ENCODE peak calls at places on chromosomes 13 and 19, in four cellular contexts. X, H, D and A are unnamed samples.

GRCh38 chr13:101917833-101918755 is 465.6 kb downstream of the ITGBL1 start:
- DNase-seq in H (no peak), X (no peak), D (no peak), A (no peak)

GRCh38 chr19:43782689-43783231 is 2.0 kb upstream of the KCNN4 start:
- DNase-seq in X (no peak), D (no peak), H (no peak), A (no peak)

GRCh38 chr13:68026077-68026476 is 795.9 kb upstream of the PCDH9 start:
- DNase-seq in X (no peak), D (no peak), H (no peak), A (no peak)

GRCh38 chr13:76846363-76846762 is 39.8 kb downstream of the KCTD12 start:
- DNase-seq in H (no peak), D (no peak), X (no peak), A (no peak)

GRCh38 chr13:52695856-52696255 is 43.2 kb downstream of the SUGT1 start:
- DNase-seq in H (peak), D (no peak), X (no peak), A (no peak)

GRCh38 chr13:75263741-75264407 is 218.1 kb downstream of the TBC1D4 start:
- DNase-seq in D (no peak), H (no peak), X (no peak), A (no peak)

GRCh38 chr19:57816652-57817051 is 1.9 kb upstream of the ZNF552 start:
- DNase-seq in X (no peak), D (no peak), H (no peak), A (no peak)

GRCh38 chr13:76885203-76886004 is 801 bp downstream of the KCTD12 start:
- DNase-seq in X (peak), H (peak), D (peak), A (peak)

GRCh38 chr19:45967246-45967645 is 6.4 kb downstream of the NOVA2 start:
- DNase-seq in X (no peak), D (no peak), H (no peak), A (no peak)

DNA sequence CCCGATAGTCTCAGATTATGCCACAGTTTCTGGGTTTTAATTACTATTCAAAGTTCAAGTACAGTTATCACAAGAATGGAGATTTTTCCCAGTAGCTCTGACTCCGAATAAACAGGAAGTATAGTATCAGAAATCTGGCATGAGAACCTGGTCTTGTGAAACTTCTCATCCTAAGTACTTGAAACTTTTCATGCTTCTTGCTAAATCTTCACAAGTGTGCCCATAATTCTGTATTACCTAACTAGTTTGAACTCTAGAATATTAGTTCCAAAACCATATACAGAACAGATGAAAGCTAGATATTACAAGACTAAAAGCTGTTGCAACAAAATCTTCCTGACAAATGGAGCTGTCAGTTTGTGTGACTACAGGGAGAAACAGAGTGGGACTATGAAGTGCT is 70.5 kb upstream of the CSNK1A1L start:
- DNase-seq in H (peak), D (no peak), X (no peak), A (no peak)
- H3K4me3 ChIP-seq in H (no peak), D (no peak), X (no peak), A (no peak)

DNA sequence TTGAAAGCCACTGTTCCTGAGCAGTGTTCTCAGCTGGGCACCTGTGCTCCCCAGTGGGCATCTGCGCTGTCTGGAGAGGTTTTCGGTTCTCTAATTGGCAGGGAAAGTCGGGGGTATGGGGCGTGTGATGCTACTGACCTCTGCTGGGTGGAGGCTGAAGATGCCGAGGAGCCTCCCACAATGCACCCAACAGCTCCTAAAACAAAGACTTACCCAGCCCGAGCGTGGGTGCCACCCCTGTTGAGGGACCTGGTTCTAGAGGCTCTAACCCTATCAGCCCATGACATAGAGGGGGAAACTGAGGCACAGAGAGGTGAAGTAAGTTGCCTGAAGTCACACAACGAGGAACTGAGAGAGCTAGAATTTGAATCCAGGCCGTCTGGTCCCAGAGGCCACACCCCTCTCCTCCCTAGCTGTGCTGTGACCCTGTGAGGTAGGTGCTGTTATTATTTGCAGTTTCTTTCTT is 2.3 kb downstream of the SPACA4 start:
- DNase-seq in D (no peak), H (peak), X (no peak), A (peak)
- TF ChIP-seq CTCF in D (peak), H (peak), X (peak), A (peak)

GRCh38 chr19:3734310-3734600 is 26.1 kb downstream of the TJP3 start:
- DNase-seq in H (no peak), D (no peak), X (no peak), A (no peak)

GRCh38 chr19:3730457-3730958 is 22.3 kb downstream of the TJP3 start:
- DNase-seq in D (no peak), X (no peak), H (no peak), A (no peak)

GRCh38 chr19:3733549-3734309 is 25.5 kb downstream of the TJP3 start:
- DNase-seq in H (no peak), D (no peak), X (no peak), A (no peak)

GRCh38 chr19:3736106-3736724 is 25.3 kb downstream of the APBA3 start:
- DNase-seq in H (no peak), D (no peak), X (no peak), A (no peak)

DNA sequence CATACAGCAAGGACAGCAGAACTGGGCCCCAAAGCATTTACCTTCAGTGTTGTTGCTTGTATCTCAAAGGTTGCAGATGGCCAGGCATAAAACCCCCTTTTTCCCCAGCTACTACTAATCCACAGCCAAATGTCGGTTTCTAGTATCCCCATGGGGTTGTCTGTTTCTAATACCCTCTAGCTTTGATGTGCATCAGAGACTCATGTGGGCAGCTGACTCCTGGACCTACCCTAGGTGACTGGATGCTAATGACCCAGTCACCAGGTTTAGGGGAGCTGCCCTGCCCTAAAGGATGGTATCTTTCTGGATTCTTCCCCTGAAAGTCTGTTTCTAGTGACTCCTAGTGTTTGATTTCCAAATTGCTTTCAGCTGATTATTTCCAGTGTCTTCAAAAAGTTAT is 23.9 kb downstream of the TJP3 start:
- DNase-seq in H (no peak), D (no peak), X (no peak), A (no peak)
- H3K27ac ChIP-seq in H (no peak), D (no peak), X (no peak), A (no peak)

GRCh38 chr13:113838711-113839201 is 25.1 kb downstream of the GAS6 start:
- DNase-seq in D (no peak), X (no peak), H (no peak), A (no peak)
- H3K4me3 ChIP-seq in D (no peak), X (no peak), H (peak), A (no peak)

GRCh38 chr19:15432629-15433518 is 14.1 kb upstream of the AKAP8L start:
- DNase-seq in D (peak), X (peak), H (peak), A (peak)
- TF ChIP-seq CTCF in D (no peak), X (no peak), H (no peak), A (no peak)

GRCh38 chr13:39455534-39456175 is 147.3 kb downstream of the LHFPL6 start:
- DNase-seq in D (no peak), X (no peak), H (peak), A (no peak)
- H3K27ac ChIP-seq in D (no peak), X (peak), H (no peak), A (no peak)

GRCh38 chr13:33205804-33206221 is 79.7 kb downstream of the STARD13 start:
- DNase-seq in X (no peak), H (peak), D (no peak), A (no peak)
- H3K4me3 ChIP-seq in X (peak), H (peak), D (peak), A (no peak)

GRCh38 chr19:14517446-14517839 is 754 bp downstream of the DNAJB1 start:
- DNase-seq in X (no peak), H (no peak), D (no peak), A (no peak)
- TF ChIP-seq CTCF in X (no peak), H (no peak), D (no peak), A (no peak)

GRCh38 chr13:49184621-49185020 is 35.5 kb upstream of the MLNR start:
- DNase-seq in X (no peak), D (no peak), H (no peak), A (no peak)
- H3K27ac ChIP-seq in X (no peak), D (no peak), H (no peak), A (no peak)